ENCODE peak calls at places on chromosomes 7 and 10, in four cellular contexts. T is tibial nerve, Z is osteocyte, R is RWPE2. Y is an unnamed sample.

GRCh38 chr10:117647306-117647705 is 104.8 kb downstream of the EMX2 start:
- DNase-seq in T (no peak), Z (no peak), R (no peak), Y (peak; percentile 11)

GRCh38 chr7:78959471-78959870 is 494.0 kb downstream of the MAGI2 start:
- DNase-seq in T (no peak), Z (no peak), R (no peak), Y (peak; percentile 15)

GRCh38 chr10:11865561-11865960 is 42.4 kb downstream of the PROSER2 start:
- DNase-seq in T (no peak), Z (no peak), R (no peak), Y (no peak)

GRCh38 chr7:32264667-32265284 is 194.6 kb upstream of the PDE1C start:
- DNase-seq in T (peak; percentile 17), Z (peak; percentile 11), R (no peak), Y (no peak)

GRCh38 chr7:45394117-45394708 is 180.0 kb upstream of the ADCY1 start:
- DNase-seq in T (no peak), Z (no peak), R (no peak), Y (no peak)

GRCh38 chr7:85177316-85177715 is 9.5 kb downstream of the SEMA3D start:
- DNase-seq in T (no peak), Z (no peak), R (no peak), Y (peak; percentile 23)

GRCh38 chr7:98051118-98051744 is 55.4 kb upstream of the LMTK2 start:
- DNase-seq in T (no peak), Z (no peak), R (no peak), Y (no peak)

GRCh38 chr7:43647314-43647691 is 64.4 kb downstream of the STK17A start:
- DNase-seq in T (no peak), Z (no peak), R (no peak), Y (peak; percentile 61)

GRCh38 chr7:130897515-130898419 is 163.8 kb upstream of the KLF14 start:
- DNase-seq in T (no peak), Z (no peak), R (no peak), Y (no peak)

GRCh38 chr7:105806592-105807266 is 69.7 kb downstream of the ATXN7L1 start:
- DNase-seq in T (no peak), Z (no peak), R (no peak), Y (peak; percentile 89)

GRCh38 chr7:101097561-101097960 is 12.3 kb downstream of the TRIM56 start:
- DNase-seq in T (no peak), Z (no peak), R (no peak), Y (no peak)

GRCh38 chr7:149210551-149210950 is 15.2 kb downstream of the ZNF282 start:
- DNase-seq in T (no peak), Z (no peak), R (no peak), Y (no peak)

GRCh38 chr10:3782456-3783312 is 2.3 kb downstream of the KLF6 start:
- DNase-seq in T (peak; percentile 78), Z (no peak), R (no peak), Y (peak; percentile 93)

GRCh38 chr7:673681-674453 is 52.6 kb upstream of the DNAAF5 start:
- DNase-seq in T (no peak), Z (no peak), R (peak; percentile 23), Y (no peak)

GRCh38 chr10:6507311-6507710 is 72.8 kb downstream of the PRKCQ start:
- DNase-seq in T (no peak), Z (no peak), R (no peak), Y (no peak)

GRCh38 chr10:6746782-6747181 is 166.7 kb upstream of the PRKCQ start:
- DNase-seq in T (no peak), Z (no peak), R (no peak), Y (peak; percentile 84)

GRCh38 chr7:54260868-54261475 is 281.2 kb upstream of the VSTM2A start:
- DNase-seq in T (no peak), Z (no peak), R (no peak), Y (peak; percentile 95)

GRCh38 chr7:77667459-77668090 is 28.7 kb upstream of the RSBN1L start:
- DNase-seq in T (no peak), Z (no peak), R (no peak), Y (no peak)

GRCh38 chr10:68897336-68897741 is 3.8 kb upstream of the DDX50 start:
- DNase-seq in T (peak; percentile 64), Z (no peak), R (no peak), Y (peak; percentile 85)

GRCh38 chr7:90530263-90530662 is 60.8 kb downstream of the PTTG1IP2 start:
- DNase-seq in T (no peak), Z (no peak), R (no peak), Y (peak; percentile 51)

GRCh38 chr10:112230325-112230988 is 46.9 kb upstream of the GPAM start:
- DNase-seq in T (no peak), Z (no peak), R (no peak), Y (no peak)

GRCh38 chr7:80385512-80385911 is 126.4 kb downstream of the GNAT3 start:
- DNase-seq in T (no peak), Z (no peak), R (no peak), Y (peak; percentile 28)

GRCh38 chr7:66682350-66683093 is 53.8 kb downstream of the KCTD7 start:
- DNase-seq in T (no peak), Z (no peak), R (no peak), Y (peak; percentile 52)

GRCh38 chr10:133087679-133088523 is at the start of gene ADGRA1:
- DNase-seq in T (no peak), Z (no peak), R (no peak), Y (peak; percentile 7)

GRCh38 chr7:42621543-42622219 is 290.2 kb downstream of the C7orf25 start:
- DNase-seq in T (no peak), Z (no peak), R (no peak), Y (no peak)

GRCh38 chr10:80460399-80461207 is 6.5 kb downstream of the TSPAN14 start:
- DNase-seq in T (no peak), Z (no peak), R (peak; percentile 90), Y (peak; percentile 66)